ENCODE peak calls at places on chromosomes 1 and 21, in seven cellular contexts. P, H, O, T, N, Y and W are unnamed samples.

GRCh38 chr1:31625561-31626272 is 8.2 kb downstream of the HCRTR1 start:
- DNase-seq in P (peak), H (no peak), O (no peak), T (no peak), N (peak), Y (peak), W (no peak)

GRCh38 chr1:10833630-10834557 is 37.4 kb upstream of the CASZ1 start:
- DNase-seq in P (no peak), H (no peak), O (no peak), T (no peak), N (no peak), Y (no peak), W (no peak)

GRCh38 chr1:87239997-87240396 is 88.7 kb upstream of the LMO4 start:
- DNase-seq in P (no peak), H (no peak), O (no peak), T (no peak), N (no peak), Y (no peak), W (no peak)

GRCh38 chr1:162497723-162498441 is at the start of gene UHMK1:
- DNase-seq in P (peak), H (peak), O (peak), T (peak), N (peak), Y (peak), W (peak)

GRCh38 chr1:32540589-32540988 is 1.4 kb downstream of the ZBTB8A start:
- DNase-seq in P (no peak), H (no peak), O (no peak), T (no peak), N (no peak), Y (no peak), W (no peak)

GRCh38 chr21:36478207-36478701 is 1.7 kb downstream of the CLDN14 start:
- DNase-seq in P (peak), H (no peak), O (no peak), T (no peak), N (peak), Y (peak), W (no peak)

GRCh38 chr21:14759285-14759684 is 213.2 kb upstream of the SAMSN1 start:
- DNase-seq in P (no peak), H (no peak), O (no peak), T (no peak), N (no peak), Y (no peak), W (no peak)

GRCh38 chr1:52237430-52237829 is 95.5 kb downstream of the ZFYVE9 start:
- DNase-seq in P (peak), H (no peak), O (no peak), T (no peak), N (peak), Y (peak), W (no peak)

GRCh38 chr1:234977891-234978396 is 150.7 kb downstream of the TOMM20 start:
- DNase-seq in P (no peak), H (peak), O (no peak), T (no peak), N (no peak), Y (no peak), W (no peak)

GRCh38 chr21:41536076-41536826 is 28.3 kb upstream of the TMPRSS2 start:
- DNase-seq in P (no peak), H (no peak), O (no peak), T (no peak), N (no peak), Y (no peak), W (no peak)

GRCh38 chr1:29889776-29890175 is 653.5 kb downstream of the PTPRU start:
- DNase-seq in P (no peak), H (no peak), O (no peak), T (no peak), N (no peak), Y (no peak), W (no peak)

GRCh38 chr1:218294531-218294930 is 9.4 kb downstream of the RRP15 start:
- DNase-seq in P (no peak), H (no peak), O (no peak), T (no peak), N (peak), Y (no peak), W (no peak)

GRCh38 chr1:183636783-183637182 is 1.2 kb upstream of the ARPC5 start:
- DNase-seq in P (no peak), H (no peak), O (no peak), T (no peak), N (no peak), Y (no peak), W (no peak)